ENCODE peak calls at places on chromosome 1, in ten cellular contexts. G is AG09309; Z is MG63; L is fibroblast of the aortic adventitia; M is CD8-positive, alpha-beta T cell; U is astrocyte; A is CD8-positive, alpha-beta memory T cell; T is right lobe of liver; S is psoas muscle; C is left ventricle myocardium inferior. N is an unnamed sample.

GRCh38 chr1:232998646-232999045 is 48.2 kb downstream of the NTPCR start:
- DNase-seq in G (no peak), Z (no peak), L (no peak), M (no peak), U (no peak), A (no peak), T (no peak), S (no peak), C (no peak), N (no peak)

GRCh38 chr1:56355422-56355821 is 223.9 kb downstream of the PLPP3 start:
- DNase-seq in G (no peak), Z (no peak), L (no peak), M (no peak), U (no peak), A (no peak), T (no peak), S (no peak), C (no peak), N (no peak)

GRCh38 chr1:29256979-29257804 is 20.9 kb downstream of the PTPRU start:
- DNase-seq in G (no peak), Z (peak; percentile 70), L (peak; percentile 69), M (no peak), U (peak; percentile 46), A (no peak), T (no peak), S (no peak), C (no peak), N (no peak)

GRCh38 chr1:10288059-10288615 is 77.8 kb downstream of the KIF1B start:
- DNase-seq in G (no peak), Z (no peak), L (no peak), M (no peak), U (no peak), A (no peak), T (no peak), S (no peak), C (no peak), N (no peak)

GRCh38 chr1:1921459-1921862 is 2.4 kb upstream of the TMEM52 start:
- DNase-seq in G (no peak), Z (no peak), L (no peak), M (no peak), U (no peak), A (no peak), T (peak; percentile 57), S (no peak), C (no peak), N (no peak)

GRCh38 chr1:78143673-78144072 is 97.9 kb downstream of the GIPC2 start:
- DNase-seq in G (no peak), Z (no peak), L (no peak), M (no peak), U (no peak), A (no peak), T (no peak), S (no peak), C (no peak), N (no peak)

GRCh38 chr1:13965770-13966398 is 265.9 kb downstream of the PRDM2 start:
- DNase-seq in G (peak; percentile 21), Z (peak; percentile 59), L (peak; percentile 57), M (no peak), U (peak; percentile 39), A (no peak), T (no peak), S (peak; percentile 48), C (peak; percentile 43), N (peak; percentile 26)

GRCh38 chr1:42186172-42186571 is 21.6 kb upstream of the GUCA2A start:
- DNase-seq in G (no peak), Z (peak; percentile 49), L (peak; percentile 62), M (no peak), U (peak; percentile 77), A (no peak), T (no peak), S (no peak), C (no peak), N (no peak)

GRCh38 chr1:91781371-91781825 is 104.6 kb downstream of the TGFBR3 start:
- DNase-seq in G (peak; percentile 74), Z (peak; percentile 36), L (peak; percentile 91), M (no peak), U (peak; percentile 79), A (no peak), T (no peak), S (no peak), C (no peak), N (no peak)

GRCh38 chr1:10631121-10631810 is 156.5 kb downstream of the PEX14 start:
- DNase-seq in G (no peak), Z (no peak), L (no peak), M (no peak), U (no peak), A (no peak), T (peak; percentile 39), S (peak; percentile 9), C (peak; percentile 10), N (no peak)

GRCh38 chr1:151830055-151830454 is 1.5 kb downstream of the RORC start:
- DNase-seq in G (no peak), Z (no peak), L (no peak), M (no peak), U (no peak), A (no peak), T (peak; percentile 39), S (no peak), C (no peak), N (no peak)
- H3K4me3 ChIP-seq in G (no peak overlapping the region), Z (no peak overlapping the region), L (no peak overlapping the region), M (no peak overlapping the region), U (no peak overlapping the region), A (no peak overlapping the region), T (peak overlapping the region; percentile 36), S (peak overlapping the region; percentile 74), C (no peak overlapping the region), N (peak overlapping the region; percentile 7)

GRCh38 chr1:32755810-32756159 is 53.2 kb upstream of the SYNC start:
- DNase-seq in G (no peak), Z (no peak), L (no peak), M (no peak), U (no peak), A (no peak), T (no peak), S (no peak), C (no peak), N (no peak)
- H3K4me3 ChIP-seq in G (no peak overlapping the region), Z (no peak overlapping the region), L (no peak overlapping the region), M (no peak overlapping the region), U (no peak overlapping the region), A (no peak overlapping the region), T (no peak overlapping the region), S (no peak overlapping the region), C (no peak overlapping the region), N (no peak overlapping the region)

GRCh38 chr1:203349166-203349565 is 1.8 kb downstream of the FMOD start:
- DNase-seq in G (no peak), Z (no peak), L (no peak), M (no peak), U (no peak), A (no peak), T (no peak), S (no peak), C (no peak), N (no peak)
- H3K4me3 ChIP-seq in G (no peak overlapping the region), Z (no peak overlapping the region), L (no peak overlapping the region), M (no peak overlapping the region), U (no peak overlapping the region), A (no peak overlapping the region), T (no peak overlapping the region), S (no peak overlapping the region), C (no peak overlapping the region), N (no peak overlapping the region)

GRCh38 chr1:26921126-26921461 is 449 bp upstream of the NUDC start:
- DNase-seq in G (no peak), Z (no peak), L (no peak), M (no peak), U (no peak), A (no peak), T (no peak), S (no peak), C (no peak), N (no peak)

GRCh38 chr1:26922201-26922729 is 722 bp downstream of the NUDC start:
- DNase-seq in G (no peak), Z (no peak), L (peak; percentile 19), M (no peak), U (no peak), A (no peak), T (no peak), S (no peak), C (no peak), N (no peak)

GRCh38 chr1:26923711-26924110 is 2.2 kb downstream of the NUDC start:
- DNase-seq in G (no peak), Z (peak; percentile 26), L (no peak), M (no peak), U (no peak), A (no peak), T (no peak), S (no peak), C (no peak), N (no peak)

GRCh38 chr1:26922901-26923300 is 1.4 kb downstream of the NUDC start:
- DNase-seq in G (no peak), Z (no peak), L (no peak), M (no peak), U (no peak), A (no peak), T (no peak), S (no peak), C (no peak), N (no peak)

GRCh38 chr1:26921462-26922200 is at the start of gene NUDC:
- DNase-seq in G (peak; percentile 82), Z (peak; percentile 97), L (peak; percentile 95), M (peak; percentile 94), U (peak; percentile 93), A (peak; percentile 95), T (peak; percentile 99), S (peak; percentile 97), C (peak; percentile 97), N (peak; percentile 95)
- H3K4me3 ChIP-seq in G (peak within 1 kb of the TSS; percentile 66), Z (peak within 1 kb of the TSS; percentile 95), L (peak within 1 kb of the TSS; percentile 92), M (peak within 1 kb of the TSS; percentile 95), U (peak within 1 kb of the TSS; percentile 82), A (peak within 1 kb of the TSS; percentile 77), T (peak within 1 kb of the TSS; percentile 87), S (peak within 1 kb of the TSS; percentile 100), C (peak within 1 kb of the TSS; percentile 92), N (peak within 1 kb of the TSS; percentile 76)

GRCh38 chr1:43207229-43207853 is 35.2 kb downstream of the CFAP57 start:
- DNase-seq in G (no peak), Z (no peak), L (no peak), M (no peak), U (peak; percentile 14), A (no peak), T (no peak), S (no peak), C (no peak), N (no peak)
- H3K4me3 ChIP-seq in G (no peak overlapping the region), Z (no peak overlapping the region), L (no peak overlapping the region), M (no peak overlapping the region), U (peak overlapping the region; percentile 34), A (no peak overlapping the region), T (no peak overlapping the region), S (no peak overlapping the region), C (peak overlapping the region; percentile 14), N (no peak overlapping the region)